ENCODE peak calls at places on chromosomes 2 and 18, in eight cellular contexts. O is left ventricle myocardium inferior; Y is SJSA1; H is CD8-positive, alpha-beta memory T cell; L is NCI-H2029; C is neural progenitor cell; U is heart right ventricle; W is GM12891. S is an unnamed sample.
A peak's percentile ranks its signal among the peaks of the same experiment; 100 is the strongest.

GRCh38 chr2:25314514-25315315 is 27.0 kb downstream of the DNMT3A start:
- DNase-seq in O (peak; percentile 77), Y (no peak), H (peak; percentile 58), L (peak; percentile 82), C (peak; percentile 81), U (peak; percentile 88), W (peak; percentile 94), S (no peak)

GRCh38 chr2:219058541-219059374 is 2.0 kb downstream of the IHH start:
- DNase-seq in O (peak; percentile 50), Y (no peak), H (no peak), L (no peak), C (peak; percentile 57), U (peak; percentile 33), W (peak; percentile 30), S (no peak)

GRCh38 chr2:224885836-224886547 is 156.3 kb downstream of the DOCK10 start:
- DNase-seq in O (no peak), Y (peak; percentile 46), H (no peak), L (no peak), C (no peak), U (no peak), W (no peak), S (no peak)

GRCh38 chr18:63949068-63949737 is at the start of gene HMSD:
- DNase-seq in O (peak; percentile 52), Y (peak; percentile 62), H (peak; percentile 55), L (peak; percentile 60), C (peak; percentile 84), U (no peak), W (peak; percentile 46), S (peak; percentile 58)

GRCh38 chr2:151178187-151178586 is 83.5 kb downstream of the RBM43 start:
- DNase-seq in O (no peak), Y (no peak), H (no peak), L (no peak), C (no peak), U (no peak), W (no peak), S (no peak)

GRCh38 chr2:3099145-3099859 is 278.3 kb downstream of the EIPR1 start:
- DNase-seq in O (no peak), Y (no peak), H (no peak), L (no peak), C (no peak), U (no peak), W (no peak), S (no peak)

GRCh38 chr2:174683392-174683759 is 80.9 kb downstream of the CHRNA1 start:
- DNase-seq in O (no peak), Y (no peak), H (no peak), L (no peak), C (peak; percentile 52), U (no peak), W (peak; percentile 33), S (peak; percentile 18)

GRCh38 chr18:23735021-23735464 is 45.8 kb downstream of the LAMA3 start:
- DNase-seq in O (no peak), Y (no peak), H (no peak), L (no peak), C (no peak), U (no peak), W (no peak), S (no peak)

GRCh38 chr2:45123065-45123464 is 113.8 kb upstream of the SIX2 start:
- DNase-seq in O (no peak), Y (peak; percentile 63), H (no peak), L (no peak), C (no peak), U (no peak), W (no peak), S (no peak)

S was measured in NCI-H524.